ENCODE peak calls at places on chromosomes 12 and 14, in six cellular contexts. One of them, this sample, is unnamed.

GRCh38 chr14:31312934-31313333 is 105.3 kb upstream of the HECTD1 start:
- ATAC-seq in gastrocnemius medialis: no peak
- ATAC-seq in naive thymus-derived CD8-positive, alpha-beta T cell: no peak
- ATAC-seq in lower lobe of right lung: no peak
- ATAC-seq in left cardiac atrium: no peak
- ATAC-seq in activated CD8-positive, alpha-beta T cell treated with anti-CD3 and anti-CD28 coated beads, Interleukin-2, amount 10 ng/mL, durations not matched to agents 7 days and 5 days: no peak
- ATAC-seq in this sample: no peak

GRCh38 chr12:31517994-31518393 is 72.9 kb downstream of the DENND5B start:
- ATAC-seq in left cardiac atrium: no peak
- ATAC-seq in activated CD8-positive, alpha-beta T cell treated with anti-CD3 and anti-CD28 coated beads, Interleukin-2, amount 10 ng/mL, durations not matched to agents 7 days and 5 days: no peak
- ATAC-seq in naive thymus-derived CD8-positive, alpha-beta T cell: no peak
- ATAC-seq in lower lobe of right lung: no peak
- ATAC-seq in gastrocnemius medialis: no peak
- ATAC-seq in this sample: no peak

GRCh38 chr12:3492868-3493224 is 1.8 kb downstream of the PRMT8 start:
- ATAC-seq in gastrocnemius medialis: no peak
- ATAC-seq in left cardiac atrium: no peak
- ATAC-seq in lower lobe of right lung: no peak
- ATAC-seq in activated CD8-positive, alpha-beta T cell treated with anti-CD3 and anti-CD28 coated beads, Interleukin-2, amount 10 ng/mL, durations not matched to agents 7 days and 5 days: no peak
- ATAC-seq in naive thymus-derived CD8-positive, alpha-beta T cell: no peak
- ATAC-seq in this sample: no peak

GRCh38 chr14:67416085-67416484 is 4.1 kb upstream of the PLEK2 start:
- ATAC-seq in naive thymus-derived CD8-positive, alpha-beta T cell: no peak
- ATAC-seq in activated CD8-positive, alpha-beta T cell treated with anti-CD3 and anti-CD28 coated beads, Interleukin-2, amount 10 ng/mL, durations not matched to agents 7 days and 5 days: no peak
- ATAC-seq in lower lobe of right lung: no peak
- ATAC-seq in left cardiac atrium: no peak
- ATAC-seq in gastrocnemius medialis: no peak
- ATAC-seq in this sample: no peak

GRCh38 chr14:102654298-102654697 is 61.8 kb downstream of the RCOR1 start:
- ATAC-seq in naive thymus-derived CD8-positive, alpha-beta T cell: no peak
- ATAC-seq in gastrocnemius medialis: no peak
- ATAC-seq in activated CD8-positive, alpha-beta T cell treated with anti-CD3 and anti-CD28 coated beads, Interleukin-2, amount 10 ng/mL, durations not matched to agents 7 days and 5 days: no peak
- ATAC-seq in lower lobe of right lung: no peak
- ATAC-seq in left cardiac atrium: no peak
- ATAC-seq in this sample: peak

GRCh38 chr14:28151931-28152330 is 614.7 kb upstream of the FOXG1 start:
- ATAC-seq in lower lobe of right lung: no peak
- ATAC-seq in naive thymus-derived CD8-positive, alpha-beta T cell: no peak
- ATAC-seq in left cardiac atrium: no peak
- ATAC-seq in gastrocnemius medialis: no peak
- ATAC-seq in activated CD8-positive, alpha-beta T cell treated with anti-CD3 and anti-CD28 coated beads, Interleukin-2, amount 10 ng/mL, durations not matched to agents 7 days and 5 days: no peak
- ATAC-seq in this sample: no peak

GRCh38 chr12:132393245-132393795 is 63.9 kb upstream of the GALNT9 start:
- ATAC-seq in gastrocnemius medialis: no peak
- ATAC-seq in activated CD8-positive, alpha-beta T cell treated with anti-CD3 and anti-CD28 coated beads, Interleukin-2, amount 10 ng/mL, durations not matched to agents 7 days and 5 days: no peak
- ATAC-seq in left cardiac atrium: no peak
- ATAC-seq in lower lobe of right lung: no peak
- ATAC-seq in naive thymus-derived CD8-positive, alpha-beta T cell: no peak
- ATAC-seq in this sample: no peak

GRCh38 chr12:49195734-49196133 is 6.9 kb upstream of the TUBA1A start:
- ATAC-seq in left cardiac atrium: no peak
- ATAC-seq in activated CD8-positive, alpha-beta T cell treated with anti-CD3 and anti-CD28 coated beads, Interleukin-2, amount 10 ng/mL, durations not matched to agents 7 days and 5 days: no peak
- ATAC-seq in lower lobe of right lung: peak
- ATAC-seq in naive thymus-derived CD8-positive, alpha-beta T cell: no peak
- ATAC-seq in gastrocnemius medialis: no peak
- ATAC-seq in this sample: no peak

GRCh38 chr12:113161415-113162016 is 12.0 kb downstream of the CFAP73 start:
- ATAC-seq in gastrocnemius medialis: no peak
- ATAC-seq in lower lobe of right lung: no peak
- ATAC-seq in left cardiac atrium: no peak
- ATAC-seq in naive thymus-derived CD8-positive, alpha-beta T cell: no peak
- ATAC-seq in activated CD8-positive, alpha-beta T cell treated with anti-CD3 and anti-CD28 coated beads, Interleukin-2, amount 10 ng/mL, durations not matched to agents 7 days and 5 days: peak
- ATAC-seq in this sample: peak

GRCh38 chr12:122875590-122876220 is 20.2 kb downstream of the VPS37B start:
- ATAC-seq in left cardiac atrium: no peak
- ATAC-seq in gastrocnemius medialis: no peak
- ATAC-seq in lower lobe of right lung: no peak
- ATAC-seq in naive thymus-derived CD8-positive, alpha-beta T cell: no peak
- ATAC-seq in activated CD8-positive, alpha-beta T cell treated with anti-CD3 and anti-CD28 coated beads, Interleukin-2, amount 10 ng/mL, durations not matched to agents 7 days and 5 days: no peak
- ATAC-seq in this sample: no peak

GRCh38 chr12:21054334-21054733 is 76.7 kb upstream of the SLCO1B1 start:
- ATAC-seq in left cardiac atrium: no peak
- ATAC-seq in gastrocnemius medialis: no peak
- ATAC-seq in lower lobe of right lung: no peak
- ATAC-seq in activated CD8-positive, alpha-beta T cell treated with anti-CD3 and anti-CD28 coated beads, Interleukin-2, amount 10 ng/mL, durations not matched to agents 7 days and 5 days: no peak
- ATAC-seq in naive thymus-derived CD8-positive, alpha-beta T cell: no peak
- ATAC-seq in this sample: no peak

GRCh38 chr12:89750821-89751227 is 42.2 kb upstream of the ATP2B1 start:
- ATAC-seq in activated CD8-positive, alpha-beta T cell treated with anti-CD3 and anti-CD28 coated beads, Interleukin-2, amount 10 ng/mL, durations not matched to agents 7 days and 5 days: no peak
- ATAC-seq in left cardiac atrium: no peak
- ATAC-seq in naive thymus-derived CD8-positive, alpha-beta T cell: no peak
- ATAC-seq in gastrocnemius medialis: no peak
- ATAC-seq in lower lobe of right lung: no peak
- ATAC-seq in this sample: no peak

GRCh38 chr12:9364224-9365176 is 156.3 kb upstream of the PZP start:
- ATAC-seq in naive thymus-derived CD8-positive, alpha-beta T cell: no peak
- ATAC-seq in left cardiac atrium: no peak
- ATAC-seq in lower lobe of right lung: peak
- ATAC-seq in activated CD8-positive, alpha-beta T cell treated with anti-CD3 and anti-CD28 coated beads, Interleukin-2, amount 10 ng/mL, durations not matched to agents 7 days and 5 days: peak
- ATAC-seq in gastrocnemius medialis: no peak
- ATAC-seq in this sample: peak

GRCh38 chr12:9037431-9037830 is 48.1 kb downstream of the KLRG1 start:
- ATAC-seq in naive thymus-derived CD8-positive, alpha-beta T cell: no peak
- ATAC-seq in gastrocnemius medialis: no peak
- ATAC-seq in left cardiac atrium: no peak
- ATAC-seq in activated CD8-positive, alpha-beta T cell treated with anti-CD3 and anti-CD28 coated beads, Interleukin-2, amount 10 ng/mL, durations not matched to agents 7 days and 5 days: no peak
- ATAC-seq in lower lobe of right lung: no peak
- ATAC-seq in this sample: no peak

GRCh38 chr12:78931466-78931990 is 67.0 kb downstream of the SYT1 start:
- ATAC-seq in left cardiac atrium: no peak
- ATAC-seq in lower lobe of right lung: no peak
- ATAC-seq in gastrocnemius medialis: no peak
- ATAC-seq in naive thymus-derived CD8-positive, alpha-beta T cell: no peak
- ATAC-seq in activated CD8-positive, alpha-beta T cell treated with anti-CD3 and anti-CD28 coated beads, Interleukin-2, amount 10 ng/mL, durations not matched to agents 7 days and 5 days: no peak
- ATAC-seq in this sample: no peak

GRCh38 chr14:91708795-91709194 is 23.1 kb downstream of the CATSPERB start:
- ATAC-seq in activated CD8-positive, alpha-beta T cell treated with anti-CD3 and anti-CD28 coated beads, Interleukin-2, amount 10 ng/mL, durations not matched to agents 7 days and 5 days: no peak
- ATAC-seq in left cardiac atrium: no peak
- ATAC-seq in lower lobe of right lung: no peak
- ATAC-seq in naive thymus-derived CD8-positive, alpha-beta T cell: no peak
- ATAC-seq in gastrocnemius medialis: no peak
- ATAC-seq in this sample: no peak

GRCh38 chr14:73324536-73324932 is 87.2 kb downstream of the PAPLN start:
- ATAC-seq in naive thymus-derived CD8-positive, alpha-beta T cell: no peak
- ATAC-seq in lower lobe of right lung: peak
- ATAC-seq in left cardiac atrium: no peak
- ATAC-seq in activated CD8-positive, alpha-beta T cell treated with anti-CD3 and anti-CD28 coated beads, Interleukin-2, amount 10 ng/mL, durations not matched to agents 7 days and 5 days: no peak
- ATAC-seq in gastrocnemius medialis: no peak
- ATAC-seq in this sample: no peak

GRCh38 chr12:6271281-6271680 is 39.2 kb upstream of the PLEKHG6 start:
- ATAC-seq in activated CD8-positive, alpha-beta T cell treated with anti-CD3 and anti-CD28 coated beads, Interleukin-2, amount 10 ng/mL, durations not matched to agents 7 days and 5 days: no peak
- ATAC-seq in left cardiac atrium: no peak
- ATAC-seq in gastrocnemius medialis: no peak
- ATAC-seq in lower lobe of right lung: no peak
- ATAC-seq in naive thymus-derived CD8-positive, alpha-beta T cell: no peak
- ATAC-seq in this sample: no peak

GRCh38 chr12:810635-811415 is 58.4 kb downstream of the WNK1 start:
- ATAC-seq in activated CD8-positive, alpha-beta T cell treated with anti-CD3 and anti-CD28 coated beads, Interleukin-2, amount 10 ng/mL, durations not matched to agents 7 days and 5 days: peak
- ATAC-seq in gastrocnemius medialis: no peak
- ATAC-seq in naive thymus-derived CD8-positive, alpha-beta T cell: no peak
- ATAC-seq in left cardiac atrium: no peak
- ATAC-seq in lower lobe of right lung: no peak
- ATAC-seq in this sample: no peak

GRCh38 chr12:28222081-28222700 is 31.9 kb downstream of the CCDC91 start:
- ATAC-seq in naive thymus-derived CD8-positive, alpha-beta T cell: peak
- ATAC-seq in gastrocnemius medialis: no peak
- ATAC-seq in activated CD8-positive, alpha-beta T cell treated with anti-CD3 and anti-CD28 coated beads, Interleukin-2, amount 10 ng/mL, durations not matched to agents 7 days and 5 days: peak
- ATAC-seq in left cardiac atrium: no peak
- ATAC-seq in lower lobe of right lung: no peak
- ATAC-seq in this sample: no peak

GRCh38 chr12:116456683-116457082 is 102.5 kb upstream of the MAP1LC3B2 start:
- ATAC-seq in activated CD8-positive, alpha-beta T cell treated with anti-CD3 and anti-CD28 coated beads, Interleukin-2, amount 10 ng/mL, durations not matched to agents 7 days and 5 days: no peak
- ATAC-seq in naive thymus-derived CD8-positive, alpha-beta T cell: no peak
- ATAC-seq in left cardiac atrium: peak
- ATAC-seq in lower lobe of right lung: no peak
- ATAC-seq in gastrocnemius medialis: no peak
- ATAC-seq in this sample: no peak

GRCh38 chr12:75917083-75917482 is 114.5 kb downstream of the PHLDA1 start:
- ATAC-seq in gastrocnemius medialis: no peak
- ATAC-seq in left cardiac atrium: no peak
- ATAC-seq in activated CD8-positive, alpha-beta T cell treated with anti-CD3 and anti-CD28 coated beads, Interleukin-2, amount 10 ng/mL, durations not matched to agents 7 days and 5 days: no peak
- ATAC-seq in naive thymus-derived CD8-positive, alpha-beta T cell: no peak
- ATAC-seq in lower lobe of right lung: no peak
- ATAC-seq in this sample: no peak

GRCh38 chr14:102605026-102605425 is 12.6 kb downstream of the RCOR1 start:
- ATAC-seq in gastrocnemius medialis: peak
- ATAC-seq in naive thymus-derived CD8-positive, alpha-beta T cell: no peak
- ATAC-seq in activated CD8-positive, alpha-beta T cell treated with anti-CD3 and anti-CD28 coated beads, Interleukin-2, amount 10 ng/mL, durations not matched to agents 7 days and 5 days: no peak
- ATAC-seq in lower lobe of right lung: peak
- ATAC-seq in left cardiac atrium: no peak
- ATAC-seq in this sample: peak

GRCh38 chr14:88618476-88618875 is 55.6 kb downstream of the ZC3H14 start:
- ATAC-seq in lower lobe of right lung: no peak
- ATAC-seq in naive thymus-derived CD8-positive, alpha-beta T cell: no peak
- ATAC-seq in activated CD8-positive, alpha-beta T cell treated with anti-CD3 and anti-CD28 coated beads, Interleukin-2, amount 10 ng/mL, durations not matched to agents 7 days and 5 days: no peak
- ATAC-seq in gastrocnemius medialis: no peak
- ATAC-seq in left cardiac atrium: no peak
- ATAC-seq in this sample: no peak

GRCh38 chr14:45150386-45150890 is 14.7 kb downstream of the FANCM start:
- ATAC-seq in activated CD8-positive, alpha-beta T cell treated with anti-CD3 and anti-CD28 coated beads, Interleukin-2, amount 10 ng/mL, durations not matched to agents 7 days and 5 days: no peak
- ATAC-seq in naive thymus-derived CD8-positive, alpha-beta T cell: no peak
- ATAC-seq in left cardiac atrium: no peak
- ATAC-seq in lower lobe of right lung: no peak
- ATAC-seq in gastrocnemius medialis: no peak
- ATAC-seq in this sample: no peak

GRCh38 chr12:116339062-116339461 is 61.6 kb upstream of the MED13L start:
- ATAC-seq in activated CD8-positive, alpha-beta T cell treated with anti-CD3 and anti-CD28 coated beads, Interleukin-2, amount 10 ng/mL, durations not matched to agents 7 days and 5 days: no peak
- ATAC-seq in naive thymus-derived CD8-positive, alpha-beta T cell: no peak
- ATAC-seq in left cardiac atrium: no peak
- ATAC-seq in lower lobe of right lung: peak
- ATAC-seq in gastrocnemius medialis: no peak
- ATAC-seq in this sample: no peak

GRCh38 chr12:2064078-2064507 is 11.3 kb downstream of the CACNA1C start:
- ATAC-seq in naive thymus-derived CD8-positive, alpha-beta T cell: peak
- ATAC-seq in left cardiac atrium: no peak
- ATAC-seq in activated CD8-positive, alpha-beta T cell treated with anti-CD3 and anti-CD28 coated beads, Interleukin-2, amount 10 ng/mL, durations not matched to agents 7 days and 5 days: peak
- ATAC-seq in lower lobe of right lung: peak
- ATAC-seq in gastrocnemius medialis: no peak
- ATAC-seq in this sample: no peak

GRCh38 chr14:100898935-100899840 is 4.3 kb downstream of the RTL1 start:
- ATAC-seq in naive thymus-derived CD8-positive, alpha-beta T cell: no peak
- ATAC-seq in gastrocnemius medialis: no peak
- ATAC-seq in left cardiac atrium: peak
- ATAC-seq in activated CD8-positive, alpha-beta T cell treated with anti-CD3 and anti-CD28 coated beads, Interleukin-2, amount 10 ng/mL, durations not matched to agents 7 days and 5 days: no peak
- ATAC-seq in lower lobe of right lung: no peak
- ATAC-seq in this sample: no peak

GRCh38 chr14:69682607-69683263 is 71.3 kb downstream of the SUSD6 start:
- ATAC-seq in naive thymus-derived CD8-positive, alpha-beta T cell: peak
- ATAC-seq in lower lobe of right lung: peak
- ATAC-seq in activated CD8-positive, alpha-beta T cell treated with anti-CD3 and anti-CD28 coated beads, Interleukin-2, amount 10 ng/mL, durations not matched to agents 7 days and 5 days: peak
- ATAC-seq in left cardiac atrium: no peak
- ATAC-seq in gastrocnemius medialis: no peak
- ATAC-seq in this sample: peak

GRCh38 chr14:63960926-63961567 is 108.2 kb downstream of the SYNE2 start:
- ATAC-seq in lower lobe of right lung: no peak
- ATAC-seq in activated CD8-positive, alpha-beta T cell treated with anti-CD3 and anti-CD28 coated beads, Interleukin-2, amount 10 ng/mL, durations not matched to agents 7 days and 5 days: no peak
- ATAC-seq in gastrocnemius medialis: no peak
- ATAC-seq in naive thymus-derived CD8-positive, alpha-beta T cell: no peak
- ATAC-seq in left cardiac atrium: no peak
- ATAC-seq in this sample: no peak

GRCh38 chr14:36655963-36656768 is 5.5 kb upstream of the PAX9 start:
- ATAC-seq in gastrocnemius medialis: no peak
- ATAC-seq in left cardiac atrium: no peak
- ATAC-seq in activated CD8-positive, alpha-beta T cell treated with anti-CD3 and anti-CD28 coated beads, Interleukin-2, amount 10 ng/mL, durations not matched to agents 7 days and 5 days: no peak
- ATAC-seq in lower lobe of right lung: peak
- ATAC-seq in naive thymus-derived CD8-positive, alpha-beta T cell: no peak
- ATAC-seq in this sample: peak

GRCh38 chr14:67610491-67610890 is 9.2 kb upstream of the ARG2 start:
- ATAC-seq in left cardiac atrium: no peak
- ATAC-seq in activated CD8-positive, alpha-beta T cell treated with anti-CD3 and anti-CD28 coated beads, Interleukin-2, amount 10 ng/mL, durations not matched to agents 7 days and 5 days: no peak
- ATAC-seq in gastrocnemius medialis: no peak
- ATAC-seq in naive thymus-derived CD8-positive, alpha-beta T cell: no peak
- ATAC-seq in lower lobe of right lung: no peak
- ATAC-seq in this sample: no peak

GRCh38 chr12:65533177-65533883 is 254.8 kb downstream of the MSRB3 start:
- ATAC-seq in naive thymus-derived CD8-positive, alpha-beta T cell: no peak
- ATAC-seq in activated CD8-positive, alpha-beta T cell treated with anti-CD3 and anti-CD28 coated beads, Interleukin-2, amount 10 ng/mL, durations not matched to agents 7 days and 5 days: no peak
- ATAC-seq in lower lobe of right lung: no peak
- ATAC-seq in gastrocnemius medialis: no peak
- ATAC-seq in left cardiac atrium: no peak
- ATAC-seq in this sample: no peak

GRCh38 chr12:22505826-22506225 is 38.5 kb downstream of the C2CD5 start:
- ATAC-seq in left cardiac atrium: no peak
- ATAC-seq in naive thymus-derived CD8-positive, alpha-beta T cell: no peak
- ATAC-seq in activated CD8-positive, alpha-beta T cell treated with anti-CD3 and anti-CD28 coated beads, Interleukin-2, amount 10 ng/mL, durations not matched to agents 7 days and 5 days: no peak
- ATAC-seq in lower lobe of right lung: no peak
- ATAC-seq in gastrocnemius medialis: no peak
- ATAC-seq in this sample: no peak

GRCh38 chr14:69673578-69674305 is 62.3 kb downstream of the SUSD6 start:
- ATAC-seq in left cardiac atrium: no peak
- ATAC-seq in gastrocnemius medialis: peak
- ATAC-seq in activated CD8-positive, alpha-beta T cell treated with anti-CD3 and anti-CD28 coated beads, Interleukin-2, amount 10 ng/mL, durations not matched to agents 7 days and 5 days: peak
- ATAC-seq in lower lobe of right lung: peak
- ATAC-seq in naive thymus-derived CD8-positive, alpha-beta T cell: peak
- ATAC-seq in this sample: peak

GRCh38 chr14:99846808-99847207 is 53.6 kb downstream of the EML1 start:
- ATAC-seq in gastrocnemius medialis: no peak
- ATAC-seq in naive thymus-derived CD8-positive, alpha-beta T cell: no peak
- ATAC-seq in lower lobe of right lung: no peak
- ATAC-seq in activated CD8-positive, alpha-beta T cell treated with anti-CD3 and anti-CD28 coated beads, Interleukin-2, amount 10 ng/mL, durations not matched to agents 7 days and 5 days: no peak
- ATAC-seq in left cardiac atrium: no peak
- ATAC-seq in this sample: no peak

GRCh38 chr12:45974883-45975282 is 15.5 kb downstream of the SCAF11 start:
- ATAC-seq in naive thymus-derived CD8-positive, alpha-beta T cell: no peak
- ATAC-seq in left cardiac atrium: peak
- ATAC-seq in lower lobe of right lung: no peak
- ATAC-seq in activated CD8-positive, alpha-beta T cell treated with anti-CD3 and anti-CD28 coated beads, Interleukin-2, amount 10 ng/mL, durations not matched to agents 7 days and 5 days: no peak
- ATAC-seq in gastrocnemius medialis: no peak
- ATAC-seq in this sample: no peak

GRCh38 chr12:65306603-65307501 is 28.4 kb downstream of the MSRB3 start:
- ATAC-seq in naive thymus-derived CD8-positive, alpha-beta T cell: no peak
- ATAC-seq in left cardiac atrium: peak
- ATAC-seq in lower lobe of right lung: no peak
- ATAC-seq in gastrocnemius medialis: no peak
- ATAC-seq in activated CD8-positive, alpha-beta T cell treated with anti-CD3 and anti-CD28 coated beads, Interleukin-2, amount 10 ng/mL, durations not matched to agents 7 days and 5 days: peak
- ATAC-seq in this sample: no peak